ENCODE peak calls at places on chromosomes 1 and 21, in nine cellular contexts. R is H9; L is fibroblast of mammary gland; Z is heart left ventricle; U is RPMI8226; O is AG09309; Q is osteocyte; B is mesendoderm; Y is naive thymus-derived CD4-positive, alpha-beta T cell. X is an unnamed sample.

GRCh38 chr1:18705811-18706210 is 75.2 kb downstream of the PAX7 start:
- DNase-seq in R (no peak), L (no peak), Z (no peak), U (peak), O (no peak), Q (no peak), B (no peak), Y (no peak), X (no peak)

GRCh38 chr1:85450832-85451231 is 14.1 kb downstream of the DDAH1 start:
- DNase-seq in R (no peak), L (no peak), Z (no peak), U (no peak), O (no peak), Q (no peak), B (no peak), Y (no peak), X (no peak)

GRCh38 chr1:156860639-156861423 is at the start of gene NTRK1:
- DNase-seq in R (peak), L (no peak), Z (peak), U (peak), O (no peak), Q (no peak), B (peak), Y (peak), X (peak)

GRCh38 chr21:46517361-46517760 is 58.7 kb downstream of the DIP2A start:
- DNase-seq in R (no peak), L (peak), Z (no peak), U (no peak), O (no peak), Q (no peak), B (no peak), Y (no peak), X (no peak)

GRCh38 chr1:40476924-40477679 is at the start of gene ZFP69:
- DNase-seq in R (peak), L (peak), Z (peak), U (peak), O (no peak), Q (peak), B (peak), Y (peak), X (peak)

GRCh38 chr1:6475381-6476133 is 9.6 kb upstream of the TNFRSF25 start:
- DNase-seq in R (peak), L (peak), Z (peak), U (peak), O (no peak), Q (no peak), B (peak), Y (peak), X (peak)

GRCh38 chr1:97654866-97655265 is 266.0 kb downstream of the DPYD start:
- DNase-seq in R (no peak), L (peak), Z (no peak), U (no peak), O (peak), Q (no peak), B (no peak), Y (no peak), X (no peak)

GRCh38 chr1:111739984-111740765 is 980 bp upstream of the INKA2 start:
- DNase-seq in R (peak), L (peak), Z (peak), U (peak), O (no peak), Q (peak), B (peak), Y (no peak), X (peak)

GRCh38 chr1:170149971-170150370 is 4.2 kb downstream of the NTMT2 start:
- DNase-seq in R (no peak), L (no peak), Z (no peak), U (no peak), O (no peak), Q (no peak), B (no peak), Y (no peak), X (no peak)

GRCh38 chr1:30877205-30877912 is 31.2 kb downstream of the SDC3 start:
- DNase-seq in R (no peak), L (peak), Z (peak), U (no peak), O (peak), Q (no peak), B (peak), Y (no peak), X (no peak)

GRCh38 chr1:248786106-248786665 is 30.6 kb upstream of the LYPD8 start:
- DNase-seq in R (no peak), L (no peak), Z (no peak), U (peak), O (no peak), Q (no peak), B (no peak), Y (no peak), X (no peak)

GRCh38 chr1:94396356-94396755 is 21.8 kb upstream of the ABCD3 start:
- DNase-seq in R (peak), L (peak), Z (no peak), U (no peak), O (no peak), Q (no peak), B (peak), Y (no peak), X (no peak)

GRCh38 chr1:107776898-107777663 is 187.9 kb downstream of the VAV3 start:
- DNase-seq in R (no peak), L (no peak), Z (no peak), U (peak), O (no peak), Q (no peak), B (no peak), Y (no peak), X (peak)

GRCh38 chr21:21232320-21232719 is 234.1 kb downstream of the NCAM2 start:
- DNase-seq in R (no peak), L (peak), Z (no peak), U (peak), O (no peak), Q (no peak), B (peak), Y (no peak), X (peak)

GRCh38 chr1:157098519-157098918 is 1.1 kb downstream of the ETV3L start:
- DNase-seq in R (no peak), L (no peak), Z (no peak), U (no peak), O (no peak), Q (no peak), B (no peak), Y (no peak), X (no peak)

GRCh38 chr1:210597555-210598134 is 268.9 kb downstream of the HHAT start:
- DNase-seq in R (no peak), L (peak), Z (no peak), U (no peak), O (peak), Q (no peak), B (peak), Y (no peak), X (no peak)

GRCh38 chr1:204171751-204172178 is 5.6 kb upstream of the REN start:
- DNase-seq in R (no peak), L (peak), Z (no peak), U (no peak), O (peak), Q (no peak), B (no peak), Y (no peak), X (no peak)

GRCh38 chr1:92994105-92994712 is 32.9 kb upstream of the DIPK1A start:
- DNase-seq in R (peak), L (peak), Z (no peak), U (peak), O (peak), Q (no peak), B (peak), Y (peak), X (peak)

GRCh38 chr1:204858381-204858821 is 12.3 kb upstream of the NFASC start:
- DNase-seq in R (no peak), L (peak), Z (no peak), U (no peak), O (no peak), Q (no peak), B (no peak), Y (no peak), X (peak)

GRCh38 chr21:42956824-42957632 is 17.3 kb upstream of the PKNOX1 start:
- DNase-seq in R (peak), L (no peak), Z (no peak), U (no peak), O (no peak), Q (no peak), B (peak), Y (no peak), X (no peak)

GRCh38 chr1:95058974-95059373 is 13.8 kb downstream of the ALG14 start:
- DNase-seq in R (no peak), L (no peak), Z (no peak), U (no peak), O (no peak), Q (no peak), B (no peak), Y (no peak), X (no peak)

GRCh38 chr1:19596065-19596718 is 47.9 kb upstream of the NBL1 start:
- DNase-seq in R (no peak), L (no peak), Z (no peak), U (peak), O (no peak), Q (no peak), B (no peak), Y (no peak), X (peak)

GRCh38 chr1:27068922-27069321 is 56.3 kb upstream of the TENT5B start:
- DNase-seq in R (no peak), L (no peak), Z (no peak), U (no peak), O (no peak), Q (no peak), B (no peak), Y (no peak), X (no peak)

GRCh38 chr1:182889997-182890396 is 50.9 kb downstream of the DHX9 start:
- DNase-seq in R (no peak), L (peak), Z (no peak), U (peak), O (no peak), Q (no peak), B (no peak), Y (peak), X (no peak)

GRCh38 chr1:70090875-70091274 is 114.5 kb downstream of the LRRC40 start:
- DNase-seq in R (no peak), L (peak), Z (no peak), U (no peak), O (peak), Q (no peak), B (peak), Y (no peak), X (no peak)

GRCh38 chr1:236565530-236565929 is 38.8 kb downstream of the HEATR1 start:
- DNase-seq in R (no peak), L (no peak), Z (no peak), U (no peak), O (no peak), Q (no peak), B (peak), Y (no peak), X (no peak)

GRCh38 chr1:38268226-38268625 is 221.6 kb upstream of the POU3F1 start:
- DNase-seq in R (peak), L (no peak), Z (no peak), U (no peak), O (no peak), Q (no peak), B (peak), Y (no peak), X (no peak)

GRCh38 chr1:202143011-202143767 is 1.3 kb downstream of the ARL8A start:
- DNase-seq in R (no peak), L (no peak), Z (no peak), U (peak), O (no peak), Q (no peak), B (no peak), Y (peak), X (no peak)

GRCh38 chr1:151060241-151061011 is at the start of gene MLLT11:
- DNase-seq in R (peak), L (peak), Z (no peak), U (no peak), O (no peak), Q (no peak), B (peak), Y (no peak), X (peak)

GRCh38 chr1:165936542-165936941 is 109.1 kb downstream of the UCK2 start:
- DNase-seq in R (no peak), L (peak), Z (no peak), U (no peak), O (no peak), Q (no peak), B (no peak), Y (no peak), X (no peak)

GRCh38 chr1:52033190-52034049 is at the start of gene KTI12:
- DNase-seq in R (peak), L (peak), Z (peak), U (peak), O (peak), Q (peak), B (peak), Y (peak), X (peak)

GRCh38 chr1:150925080-150925479 is 1.1 kb upstream of the SETDB1 start:
- DNase-seq in R (peak), L (no peak), Z (no peak), U (no peak), O (no peak), Q (no peak), B (peak), Y (no peak), X (no peak)

GRCh38 chr1:203322480-203323179 is 17.3 kb downstream of the BTG2 start:
- DNase-seq in R (no peak), L (no peak), Z (no peak), U (no peak), O (no peak), Q (no peak), B (no peak), Y (no peak), X (no peak)

X was measured in NCI-H1092.